ENCODE peak calls at places on chromosomes 2 and 18, in seven cellular contexts. One of them, this sample, is unnamed.

GRCh38 chr2:157967856-157968255 is 91.7 kb upstream of the ACVR1 start:
- DNase-seq in fibroblast of gingiva: no peak
- DNase-seq in dermis blood vessel endothelial cell: no peak
- DNase-seq in ecto neural progenitor cell: no peak
- DNase-seq in caudate nucleus: no peak
- DNase-seq in endothelial cell: no peak
- DNase-seq in A549: no peak
- DNase-seq in this sample: no peak

GRCh38 chr2:6814312-6814711 is 51.4 kb downstream of the CMPK2 start:
- DNase-seq in A549: no peak
- DNase-seq in ecto neural progenitor cell: no peak
- DNase-seq in endothelial cell: no peak
- DNase-seq in caudate nucleus: no peak
- DNase-seq in dermis blood vessel endothelial cell: no peak
- DNase-seq in fibroblast of gingiva: no peak
- DNase-seq in this sample: no peak

GRCh38 chr2:58369594-58369993 is 128.5 kb upstream of the FANCL start:
- DNase-seq in endothelial cell: no peak
- DNase-seq in A549: no peak
- DNase-seq in dermis blood vessel endothelial cell: no peak
- DNase-seq in caudate nucleus: no peak
- DNase-seq in ecto neural progenitor cell: no peak
- DNase-seq in fibroblast of gingiva: no peak
- DNase-seq in this sample: no peak

GRCh38 chr2:70890469-70891065 is 45.1 kb upstream of the ATP6V1B1 start:
- DNase-seq in caudate nucleus: no peak
- DNase-seq in dermis blood vessel endothelial cell: no peak
- DNase-seq in fibroblast of gingiva: no peak
- DNase-seq in ecto neural progenitor cell: no peak
- DNase-seq in endothelial cell: no peak
- DNase-seq in A549: no peak
- DNase-seq in this sample: no peak

GRCh38 chr2:203880557-203881125 is 13.1 kb downstream of the CTLA4 start:
- DNase-seq in A549: no peak
- DNase-seq in dermis blood vessel endothelial cell: peak; percentile 13
- DNase-seq in endothelial cell: no peak
- DNase-seq in ecto neural progenitor cell: no peak
- DNase-seq in fibroblast of gingiva: no peak
- DNase-seq in caudate nucleus: no peak
- DNase-seq in this sample: no peak

GRCh38 chr2:180208841-180209240 is 201.7 kb upstream of the CWC22 start:
- DNase-seq in dermis blood vessel endothelial cell: no peak
- DNase-seq in A549: no peak
- DNase-seq in fibroblast of gingiva: peak; percentile 32
- DNase-seq in ecto neural progenitor cell: no peak
- DNase-seq in caudate nucleus: no peak
- DNase-seq in endothelial cell: no peak
- DNase-seq in this sample: no peak

GRCh38 chr18:46051731-46052461 is 20.2 kb downstream of the PSTPIP2 start:
- DNase-seq in fibroblast of gingiva: peak; percentile 84
- DNase-seq in ecto neural progenitor cell: no peak
- DNase-seq in endothelial cell: no peak
- DNase-seq in A549: peak; percentile 37
- DNase-seq in dermis blood vessel endothelial cell: no peak
- DNase-seq in caudate nucleus: no peak
- DNase-seq in this sample: no peak

GRCh38 chr18:71105078-71105819 is 816.4 kb downstream of the SOCS6 start:
- DNase-seq in dermis blood vessel endothelial cell: no peak
- DNase-seq in ecto neural progenitor cell: no peak
- DNase-seq in fibroblast of gingiva: peak; percentile 21
- DNase-seq in caudate nucleus: no peak
- DNase-seq in endothelial cell: no peak
- DNase-seq in A549: no peak
- DNase-seq in this sample: no peak

GRCh38 chr2:194166818-194167217 is 1490.2 kb upstream of the SLC39A10 start:
- DNase-seq in A549: peak; percentile 38
- DNase-seq in ecto neural progenitor cell: no peak
- DNase-seq in caudate nucleus: no peak
- DNase-seq in fibroblast of gingiva: no peak
- DNase-seq in endothelial cell: peak; percentile 21
- DNase-seq in dermis blood vessel endothelial cell: peak; percentile 17
- DNase-seq in this sample: no peak

GRCh38 chr2:240340361-240340761 is 95.1 kb upstream of the GPC1 start:
- DNase-seq in ecto neural progenitor cell: no peak
- DNase-seq in fibroblast of gingiva: no peak
- DNase-seq in endothelial cell: no peak
- DNase-seq in A549: no peak
- DNase-seq in caudate nucleus: no peak
- DNase-seq in dermis blood vessel endothelial cell: no peak
- DNase-seq in this sample: no peak

GRCh38 chr2:206442516-206442853 is 847 bp upstream of the ADAM23 start:
- DNase-seq in endothelial cell: no peak
- DNase-seq in caudate nucleus: no peak
- DNase-seq in fibroblast of gingiva: no peak
- DNase-seq in A549: no peak
- DNase-seq in ecto neural progenitor cell: no peak
- DNase-seq in dermis blood vessel endothelial cell: no peak
- DNase-seq in this sample: no peak

This sample was measured in activated CD4-positive, CD25-positive, alpha-beta regulatory T cell.